ENCODE peak calls at places on chromosome X, in five cellular contexts. S is NCI-H2081; M is AG04450; F is stimulated activated CD4-positive, alpha-beta T cell treated with anti-CD3 and anti-CD28 coated beads, Interleukin-4, amount 100 ng/mL, for 4 hours; O is fibroblast of lung. Z is an unnamed sample.

GRCh38 chrX:150692837-150693781 is at the start of gene MTMR1:
- DNase-seq in O (no peak), S (peak), M (no peak), F (peak), Z (no peak)

GRCh38 chrX:109934434-109934833 is 68.5 kb upstream of the TMEM164 start:
- DNase-seq in O (peak), M (no peak), F (no peak), S (no peak), Z (no peak)

GRCh38 chrX:48459483-48459882 is 10.6 kb downstream of the SLC38A5 start:
- DNase-seq in F (no peak), O (no peak), M (no peak), S (no peak), Z (no peak)

GRCh38 chrX:107713205-107714195 is 62.1 kb downstream of the TSC22D3 start:
- DNase-seq in F (no peak), M (no peak), O (no peak), S (no peak), Z (no peak)

GRCh38 chrX:29902004-29902403 is 313.4 kb upstream of the MAGEB2 start:
- DNase-seq in F (no peak), M (no peak), O (no peak), S (no peak), Z (no peak)

GRCh38 chrX:143623657-143624056 is 12.2 kb downstream of the SLITRK4 start:
- DNase-seq in O (no peak), S (no peak), F (no peak), M (no peak), Z (no peak)

GRCh38 chrX:70208479-70208878 is 26.0 kb upstream of the AWAT1 start:
- DNase-seq in M (no peak), F (no peak), O (peak), S (no peak), Z (no peak)

GRCh38 chrX:24761306-24761705 is 67.6 kb downstream of the POLA1 start:
- DNase-seq in F (no peak), S (no peak), O (peak), M (no peak), Z (no peak)

GRCh38 chrX:20718592-20718991 is 451.9 kb upstream of the RPS6KA3 start:
- DNase-seq in S (peak), O (no peak), M (no peak), F (no peak), Z (no peak)

GRCh38 chrX:138127314-138127713 is 561.4 kb downstream of the ZIC3 start:
- DNase-seq in M (no peak), F (no peak), S (no peak), O (peak), Z (no peak)

GRCh38 chrX:110675866-110676265 is 119.8 kb downstream of the CHRDL1 start:
- DNase-seq in O (no peak), S (peak), M (no peak), F (no peak), Z (peak)

GRCh38 chrX:68822641-68823410 is 6.0 kb upstream of the EFNB1 start:
- DNase-seq in F (no peak), M (no peak), S (no peak), O (peak), Z (no peak)

GRCh38 chrX:11341274-11342256 is 48.4 kb downstream of the AMELX start:
- DNase-seq in S (peak), M (no peak), O (peak), F (peak), Z (no peak)

GRCh38 chrX:31931225-31931624 is 859.4 kb upstream of the FTHL17 start:
- DNase-seq in F (no peak), M (no peak), S (no peak), O (peak), Z (no peak)

GRCh38 chrX:74421181-74422028 is at the start of gene SLC16A2:
- DNase-seq in S (peak), O (peak), F (peak), M (peak), Z (no peak)

GRCh38 chrX:9867214-9867613 is 81.0 kb downstream of the SHROOM2 start:
- DNase-seq in O (no peak), M (no peak), F (no peak), S (no peak), Z (no peak)

GRCh38 chrX:136896121-136896914 is 15.8 kb upstream of the RBMX start:
- DNase-seq in O (peak), M (no peak), F (no peak), S (no peak), Z (no peak)

GRCh38 chrX:68018248-68019203 is 414.8 kb downstream of the OPHN1 start:
- DNase-seq in M (no peak), O (peak), S (no peak), F (no peak), Z (no peak)

GRCh38 chrX:53452812-53453211 is 18.6 kb upstream of the HSD17B10 start:
- DNase-seq in M (no peak), O (no peak), F (no peak), S (no peak), Z (no peak)

GRCh38 chrX:154059231-154059630 is 38.3 kb downstream of the MECP2 start:
- DNase-seq in M (no peak), F (no peak), S (no peak), O (no peak), Z (no peak)

GRCh38 chrX:13697440-13697839 is 8.5 kb downstream of the RAB9A start:
- DNase-seq in F (no peak), O (no peak), S (no peak), M (no peak), Z (no peak)

GRCh38 chrX:126836195-126836594 is 16.7 kb downstream of the PRR32 start:
- DNase-seq in S (no peak), F (no peak), O (no peak), M (no peak), Z (no peak)

GRCh38 chrX:40504801-40505605 is 75.8 kb upstream of the ATP6AP2 start:
- DNase-seq in M (peak), S (no peak), O (peak), F (no peak), Z (no peak)

GRCh38 chrX:21373637-21374162 is 518 bp upstream of the CNKSR2 start:
- DNase-seq in M (no peak), F (peak), O (no peak), S (peak), Z (no peak)

GRCh38 chrX:77564824-77565223 is 117.6 kb downstream of the FGF16 start:
- DNase-seq in O (peak), F (no peak), M (no peak), S (no peak), Z (no peak)

GRCh38 chrX:46758956-46759644 is at the start of gene SLC9A7:
- DNase-seq in S (peak), F (peak), O (peak), M (no peak), Z (peak)

GRCh38 chrX:8845060-8845459 is 43.9 kb upstream of the FAM9A start:
- DNase-seq in S (no peak), F (no peak), O (peak), M (peak), Z (no peak)

GRCh38 chrX:10176121-10177003 is 19.6 kb downstream of the CLCN4 start:
- DNase-seq in O (no peak), S (no peak), F (no peak), M (no peak), Z (no peak)

GRCh38 chrX:108033890-108034289 is 11.0 kb upstream of the VSIG1 start:
- DNase-seq in M (peak), F (no peak), S (no peak), O (peak), Z (no peak)

GRCh38 chrX:45154462-45154861 is 46.2 kb downstream of the DIPK2B start:
- DNase-seq in M (no peak), O (no peak), F (no peak), S (no peak), Z (no peak)

GRCh38 chrX:118437283-118437682 is 58.3 kb upstream of the DOCK11 start:
- DNase-seq in F (no peak), M (no peak), S (no peak), O (no peak), Z (no peak)

GRCh38 chrX:2401590-2402360 is 99.0 kb downstream of the DHRSX start:
- DNase-seq in F (no peak), O (peak), S (no peak), M (no peak), Z (no peak)

GRCh38 chrX:98141466-98141865 is 1257.8 kb downstream of the RPA4 start:
- DNase-seq in O (no peak), S (no peak), F (no peak), M (no peak), Z (no peak)

GRCh38 chrX:104391905-104392304 is 137.2 kb upstream of the ESX1 start:
- DNase-seq in M (no peak), F (no peak), S (no peak), O (no peak), Z (no peak)

GRCh38 chrX:71618787-71619186 is 476 bp upstream of the CXCR3 start:
- DNase-seq in S (no peak), O (no peak), F (no peak), M (no peak), Z (no peak)

GRCh38 chrX:17022205-17022604 is 75.7 kb downstream of the REPS2 start:
- DNase-seq in M (peak), S (no peak), F (no peak), O (peak), Z (no peak)

GRCh38 chrX:121008920-121009319 is 23.4 kb upstream of the CT47A1 start:
- DNase-seq in F (no peak), M (no peak), O (no peak), S (no peak), Z (no peak)

Z was measured in NCI-H1436 treated with DMSO at 0.1 percent for 48 hours.